ENCODE peak calls at places on chromosomes 1 and 21, in four cellular contexts. M, F, U and V are unnamed samples.

GRCh38 chr21:18369115-18369514 is 34.5 kb downstream of the TMPRSS15 start:
- DNase-seq in M (no peak), F (no peak), U (no peak), V (no peak)

GRCh38 chr21:21921410-21922232 is 923.4 kb downstream of the NCAM2 start:
- DNase-seq in M (no peak), F (no peak), U (no peak), V (no peak)

GRCh38 chr1:94329276-94329675 is 88.9 kb upstream of the ABCD3 start:
- DNase-seq in M (no peak), F (no peak), U (no peak), V (no peak)

GRCh38 chr1:153540394-153541361 is at the start of gene S100A5:
- DNase-seq in M (no peak), F (peak; percentile 49), U (no peak), V (peak; percentile 52)

GRCh38 chr1:85465791-85466134 is 804 bp upstream of the DDAH1 start:
- DNase-seq in M (no peak), F (no peak), U (no peak), V (no peak)

GRCh38 chr1:20981903-20982695 is 194.6 kb downstream of the EIF4G3 start:
- DNase-seq in M (no peak), F (no peak), U (peak; percentile 14), V (no peak)

GRCh38 chr1:15900662-15901279 is 53.3 kb downstream of the SPEN start:
- DNase-seq in M (no peak), F (no peak), U (no peak), V (no peak)

GRCh38 chr1:208835781-208836180 is 591.6 kb upstream of the PLXNA2 start:
- DNase-seq in M (no peak), F (no peak), U (no peak), V (no peak)

GRCh38 chr1:234841710-234842231 is 231.8 kb upstream of the IRF2BP2 start:
- DNase-seq in M (no peak), F (no peak), U (no peak), V (no peak)